ENCODE peak calls at places on chromosomes 6 and 20, in four cellular contexts. I, Q, M and J are unnamed samples.

GRCh38 chr6:25332671-25333071 is 53.5 kb downstream of the CARMIL1 start:
- DNase-seq in I (no peak), Q (no peak), M (no peak), J (no peak)

GRCh38 chr6:110689275-110689935 is 125.9 kb downstream of the CDK19 start:
- DNase-seq in I (no peak), Q (no peak), M (no peak), J (no peak)

GRCh38 chr6:32854376-32855178 is 585 bp downstream of the PSMB9 start:
- DNase-seq in I (peak), Q (no peak), M (no peak), J (peak)

GRCh38 chr20:38940644-38941043 is 14.4 kb downstream of the FAM83D start:
- DNase-seq in I (no peak), Q (no peak), M (no peak), J (no peak)

GRCh38 chr6:20148433-20148832 is 63.8 kb downstream of the MBOAT1 start:
- DNase-seq in I (no peak), Q (no peak), M (no peak), J (no peak)

GRCh38 chr20:10777713-10778112 is 103.9 kb upstream of the JAG1 start:
- DNase-seq in I (no peak), Q (no peak), M (no peak), J (no peak)

GRCh38 chr20:478010-478948 is 15.9 kb upstream of the TBC1D20 start:
- DNase-seq in I (no peak), Q (no peak), M (no peak), J (peak)

GRCh38 chr6:116511424-116512131 is at the start of gene CALHM5:
- DNase-seq in I (no peak), Q (peak), M (no peak), J (peak)

GRCh38 chr6:109503327-109504224 is 20.6 kb upstream of the ZBTB24 start:
- DNase-seq in I (no peak), Q (no peak), M (no peak), J (no peak)

GRCh38 chr6:9711313-9711712 is 703.6 kb downstream of the TFAP2A start:
- DNase-seq in I (no peak), Q (no peak), M (no peak), J (no peak)

GRCh38 chr20:63819224-63819917 is 11.7 kb downstream of the ZBTB46 start:
- DNase-seq in I (no peak), Q (no peak), M (no peak), J (no peak)

GRCh38 chr20:8473459-8473858 is 341.4 kb downstream of the PLCB1 start:
- DNase-seq in I (no peak), Q (no peak), M (no peak), J (no peak)

GRCh38 chr6:31169123-31169857 is 1.2 kb downstream of the POU5F1 start:
- DNase-seq in I (no peak), Q (no peak), M (no peak), J (no peak)

GRCh38 chr6:82744286-82745015 is 321.2 kb downstream of the UBE3D start:
- DNase-seq in I (no peak), Q (no peak), M (no peak), J (no peak)

GRCh38 chr6:130933712-130934200 is 106.5 kb downstream of the SMLR1 start:
- DNase-seq in I (no peak), Q (no peak), M (no peak), J (no peak)

GRCh38 chr20:1357921-1358671 is 29.2 kb upstream of the SDCBP2 start:
- DNase-seq in I (no peak), Q (no peak), M (no peak), J (no peak)

GRCh38 chr6:105302617-105303128 is 100.2 kb downstream of the PREP start:
- DNase-seq in I (no peak), Q (no peak), M (no peak), J (no peak)

GRCh38 chr6:57278570-57278969 is 38.9 kb upstream of the PRIM2 start:
- DNase-seq in I (no peak), Q (no peak), M (no peak), J (no peak)

GRCh38 chr6:133248241-133249001 is 7.3 kb downstream of the EYA4 start:
- DNase-seq in I (no peak), Q (no peak), M (no peak), J (no peak)

GRCh38 chr6:43996614-43997341 is 130.5 kb downstream of the MRPL14 start:
- DNase-seq in I (no peak), Q (no peak), M (no peak), J (no peak)

GRCh38 chr6:34792605-34793500 is 970 bp downstream of the BLTP3A start:
- DNase-seq in I (no peak), Q (no peak), M (peak), J (peak)

GRCh38 chr6:141744971-141745370 is 387.8 kb upstream of the GJE1 start:
- DNase-seq in I (no peak), Q (no peak), M (no peak), J (no peak)

GRCh38 chr6:135503703-135504475 is 6.3 kb upstream of the AHI1 start:
- DNase-seq in I (no peak), Q (no peak), M (no peak), J (peak)

DNA sequence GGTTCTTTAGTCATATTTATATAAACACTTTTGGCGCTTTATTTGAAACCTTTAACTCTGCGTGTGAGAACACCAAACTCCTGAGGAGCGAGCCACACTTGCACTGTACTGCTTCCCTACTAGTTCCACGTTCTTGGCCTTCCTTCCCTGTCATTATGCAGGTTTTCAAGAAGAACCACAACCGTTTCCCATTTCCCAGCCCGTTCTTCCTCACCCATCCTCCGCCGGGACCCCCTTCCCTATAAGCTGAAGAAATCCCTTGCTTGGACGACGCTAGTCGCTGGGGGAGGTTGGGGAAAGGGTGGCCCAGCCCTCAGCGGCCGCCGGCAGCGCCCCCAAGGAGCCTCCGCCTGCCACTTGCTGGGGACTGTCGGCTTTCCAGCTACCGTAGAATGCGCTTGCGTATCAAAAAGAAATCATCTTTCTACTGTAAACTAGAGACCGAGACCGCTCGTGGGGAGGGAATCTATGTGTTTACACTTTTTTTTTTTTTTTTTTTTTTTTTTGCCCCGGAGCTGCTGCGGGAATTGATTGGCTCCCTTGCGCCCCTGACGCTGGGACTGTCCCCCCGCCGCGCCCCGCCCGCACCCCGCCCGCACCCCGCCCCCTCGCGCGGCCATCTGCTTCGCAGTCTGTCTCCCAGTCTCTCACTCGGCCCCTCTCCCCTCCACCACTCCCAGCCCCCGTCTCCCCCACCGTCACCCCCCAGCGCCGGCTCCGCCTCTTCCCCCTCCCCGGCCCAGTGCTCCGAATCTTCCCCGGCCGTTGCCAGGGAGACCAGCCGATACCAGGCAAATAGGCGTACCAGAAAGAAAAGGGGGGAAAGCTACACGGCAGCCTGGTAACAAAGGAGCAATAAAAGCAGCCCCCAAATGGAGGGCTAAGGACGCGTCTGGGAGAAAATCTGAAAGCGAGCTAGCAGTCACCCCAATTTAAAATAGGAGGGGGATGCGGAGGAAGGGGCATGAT is 2.3 kb upstream of the MARCKS start:
- DNase-seq in I (no peak), Q (no peak), M (peak), J (peak)
- TF ChIP-seq POLR2A in I (no peak), Q (no peak), M (no peak), J (no peak)

GRCh38 chr6:36684447-36684812 is 5.9 kb downstream of the CDKN1A start:
- DNase-seq in I (no peak), Q (no peak), M (no peak), J (no peak)
- TF ChIP-seq POLR2A in I (no peak), Q (no peak), M (no peak), J (no peak)

GRCh38 chr6:16270178-16270794 is 31.9 kb downstream of the GMPR start:
- DNase-seq in I (no peak), Q (no peak), M (no peak), J (peak)
- TF ChIP-seq POLR2A in I (no peak), Q (no peak), M (no peak), J (peak)

DNA sequence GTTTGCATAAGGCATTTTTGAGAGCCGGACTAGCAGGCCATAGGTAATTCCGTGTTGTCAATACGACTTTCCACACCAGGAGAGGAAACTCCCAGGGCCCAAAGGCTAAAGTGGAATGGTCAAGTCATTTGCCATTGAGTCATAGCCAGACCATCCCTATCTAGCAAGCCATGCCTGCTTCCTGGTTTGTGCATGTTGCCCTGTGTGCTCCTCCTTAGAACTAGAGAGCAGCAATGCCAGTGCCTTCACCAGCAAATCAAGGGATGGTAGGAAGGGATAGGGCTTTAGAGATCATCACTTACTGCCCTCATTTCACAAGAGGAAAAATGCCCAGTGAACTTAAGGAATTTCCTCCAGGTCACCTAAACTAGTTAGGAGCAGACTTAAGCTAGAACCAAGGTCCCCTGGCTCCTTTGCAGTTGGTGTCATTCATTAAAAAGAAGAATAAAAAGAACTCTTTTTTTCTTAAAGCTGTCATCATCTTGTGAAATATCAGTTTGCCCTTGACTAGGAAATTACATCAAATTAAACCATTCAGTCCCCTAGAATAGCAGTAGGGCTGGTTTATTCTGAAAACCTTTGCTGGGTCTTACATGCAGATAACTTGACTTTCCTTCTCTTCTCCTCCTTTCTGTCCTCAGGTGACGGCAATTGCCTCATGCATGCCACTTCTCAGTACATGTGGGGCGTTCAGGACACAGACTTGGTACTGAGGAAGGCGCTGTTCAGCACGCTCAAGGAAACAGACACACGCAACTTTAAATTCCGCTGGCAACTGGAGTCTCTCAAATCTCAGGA is 7.3 kb downstream of the TNFAIP3 start:
- DNase-seq in I (no peak), Q (no peak), M (no peak), J (no peak)
- TF ChIP-seq POLR2A in I (peak), Q (no peak), M (no peak), J (no peak)

DNA sequence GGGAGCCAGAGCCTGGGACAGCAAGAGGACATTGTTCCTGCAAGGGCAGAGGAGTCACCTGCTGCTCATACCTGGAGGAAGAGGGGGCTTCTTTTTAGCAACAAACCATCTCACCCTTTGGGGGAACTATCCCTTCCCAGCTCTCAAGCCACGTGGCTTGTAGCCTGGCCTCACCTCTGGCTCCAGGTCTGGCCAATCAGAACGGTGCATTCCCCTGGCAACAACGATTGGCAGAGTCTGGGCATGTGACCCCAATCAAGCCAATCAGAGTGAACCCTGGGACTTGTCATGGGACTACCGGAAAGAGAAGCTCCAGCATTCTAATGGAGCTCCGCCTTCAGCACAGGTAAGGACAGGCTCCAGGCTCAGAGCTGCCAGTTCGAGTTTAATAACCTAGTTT is 33.6 kb downstream of the KCNB1 start:
- DNase-seq in I (no peak), Q (peak), M (no peak), J (no peak)
- TF ChIP-seq POLR2A in I (no peak), Q (no peak), M (no peak), J (no peak)